ENCODE peak calls at places on chromosomes 3 and 15, in nine cellular contexts. K is psoas muscle; E is AG08396; P is effector CD4-positive, alpha-beta T cell; B is islet precursor cell; D is T-cell; S is glutamatergic neuron; V is activated naive CD4-positive, alpha-beta T cell treated with Interleukin-2 at 50 U/mL for 16 hours; N is RCC 7860. Q is an unnamed sample.

GRCh38 chr3:169085827-169086226 is 577.7 kb downstream of the MECOM start:
- DNase-seq in B (no peak), P (no peak), E (peak), D (no peak), N (peak), K (no peak), V (no peak), S (no peak), Q (no peak)

GRCh38 chr15:78709263-78709882 is 68.4 kb upstream of the CHRNB4 start:
- DNase-seq in V (peak), K (peak), N (peak), D (peak), S (peak), E (peak), P (peak), B (peak), Q (peak)

GRCh38 chr3:13012228-13012691 is 61.0 kb downstream of the IQSEC1 start:
- DNase-seq in E (no peak), S (no peak), V (peak), B (no peak), P (peak), D (peak), K (peak), N (peak), Q (no peak)

GRCh38 chr3:104530934-104531333 is 835.8 kb upstream of the ALCAM start:
- DNase-seq in B (no peak), P (no peak), S (no peak), D (no peak), N (no peak), E (no peak), K (no peak), V (no peak), Q (no peak)

GRCh38 chr3:153145454-153145853 is 16.6 kb upstream of the RAP2B start:
- DNase-seq in V (no peak), S (no peak), D (no peak), P (no peak), K (no peak), N (no peak), B (no peak), E (no peak), Q (no peak)

GRCh38 chr15:62722237-62722636 is 320.3 kb upstream of the TPM1 start:
- DNase-seq in V (no peak), S (no peak), B (no peak), K (no peak), P (no peak), N (no peak), E (no peak), D (no peak), Q (no peak)

GRCh38 chr15:74835312-74835823 is 7.6 kb downstream of the ULK3 start:
- DNase-seq in E (peak), D (no peak), V (peak), K (peak), B (peak), N (peak), P (peak), S (peak), Q (peak)

GRCh38 chr15:63718590-63719035 is 115.1 kb downstream of the HERC1 start:
- DNase-seq in S (no peak), E (peak), K (no peak), V (no peak), N (no peak), D (no peak), P (no peak), B (no peak), Q (peak)

GRCh38 chr3:173045770-173046382 is 95.2 kb downstream of the SPATA16 start:
- DNase-seq in D (no peak), P (no peak), E (no peak), V (no peak), B (no peak), N (no peak), K (no peak), S (no peak), Q (peak)

GRCh38 chr3:190862209-190863118 is at the start of gene GMNC:
- DNase-seq in K (peak), D (no peak), E (peak), S (peak), B (peak), P (no peak), V (peak), N (peak), Q (peak)

GRCh38 chr3:62951037-62951613 is 75.9 kb upstream of the CADPS start:
- DNase-seq in N (no peak), K (no peak), S (no peak), E (no peak), V (no peak), P (no peak), D (no peak), B (no peak), Q (no peak)

GRCh38 chr3:16301490-16301889 is 36.5 kb downstream of the OXNAD1 start:
- DNase-seq in B (no peak), D (no peak), V (no peak), E (no peak), S (no peak), P (no peak), N (no peak), K (no peak), Q (no peak)

GRCh38 chr3:194675081-194675640 is 3.2 kb upstream of the LSG1 start:
- DNase-seq in B (peak), E (no peak), D (no peak), P (no peak), S (no peak), N (no peak), V (peak), K (no peak), Q (no peak)

GRCh38 chr3:148847351-148847750 is 17.7 kb upstream of the CPA3 start:
- DNase-seq in K (no peak), B (no peak), S (no peak), E (no peak), V (no peak), D (no peak), N (no peak), P (no peak), Q (no peak)

GRCh38 chr3:43497905-43498365 is 123.9 kb downstream of the ANO10 start:
- DNase-seq in E (no peak), V (no peak), D (no peak), B (no peak), N (no peak), S (no peak), P (no peak), K (no peak), Q (no peak)

GRCh38 chr3:175564335-175564734 is 705.2 kb downstream of the NAALADL2 start:
- DNase-seq in B (no peak), E (no peak), D (no peak), P (no peak), S (no peak), N (no peak), K (no peak), V (no peak), Q (no peak)

GRCh38 chr15:89799011-89799924 is 15.4 kb downstream of the ANPEP start:
- DNase-seq in S (no peak), E (no peak), K (no peak), D (no peak), P (no peak), V (no peak), B (no peak), N (no peak), Q (no peak)

GRCh38 chr3:29525254-29525881 is 244.5 kb downstream of the RBMS3 start:
- DNase-seq in P (no peak), E (no peak), N (no peak), D (no peak), K (peak), V (no peak), S (no peak), B (no peak), Q (peak)

GRCh38 chr3:133476971-133477375 is 77.1 kb downstream of the BFSP2 start:
- DNase-seq in K (no peak), E (no peak), B (peak), P (no peak), N (no peak), S (no peak), D (no peak), V (no peak), Q (peak)

GRCh38 chr15:73887481-73887880 is 14.1 kb downstream of the TBC1D21 start:
- DNase-seq in D (no peak), S (no peak), N (no peak), K (no peak), V (no peak), P (no peak), B (peak), E (no peak), Q (no peak)

GRCh38 chr3:123792473-123793201 is 91.5 kb downstream of the MYLK start:
- DNase-seq in E (no peak), N (no peak), P (no peak), D (no peak), V (no peak), K (no peak), B (peak), S (no peak), Q (peak)

GRCh38 chr15:68400066-68400456 is 31.9 kb downstream of the ITGA11 start:
- DNase-seq in E (no peak), K (no peak), N (no peak), S (no peak), P (no peak), V (no peak), B (no peak), D (no peak), Q (peak)

GRCh38 chr15:87477759-87478687 is 778.5 kb downstream of the NTRK3 start:
- DNase-seq in D (no peak), K (no peak), N (peak), P (no peak), V (no peak), B (peak), E (peak), S (no peak), Q (peak)

GRCh38 chr15:29921130-29921601 is 98.9 kb upstream of the TJP1 start:
- DNase-seq in S (no peak), B (peak), P (no peak), N (peak), V (no peak), D (no peak), E (no peak), K (no peak), Q (no peak)

GRCh38 chr3:9088431-9089353 is 125.4 kb upstream of the RAD18 start:
- DNase-seq in P (no peak), D (no peak), B (no peak), E (no peak), V (no peak), N (no peak), K (no peak), S (no peak), Q (peak)

GRCh38 chr15:71295242-71296031 is 180.2 kb downstream of the THSD4 start:
- DNase-seq in S (no peak), N (peak), P (no peak), D (no peak), K (no peak), E (peak), B (peak), V (no peak), Q (peak)

Q was measured in DMS53.